ENCODE peak calls at places on chromosomes 7 and 10, in seven cellular contexts. One of them, this sample, is unnamed.

GRCh38 chr7:12893292-12893691 is 205.9 kb downstream of the ARL4A start:
- DNase-seq in cardiac fibroblast: no peak
- DNase-seq in brain microvascular endothelial cell: no peak
- DNase-seq in heart left ventricle: no peak
- DNase-seq in B cell: no peak
- DNase-seq in prostate gland: no peak
- DNase-seq in cardiac muscle cell: no peak
- DNase-seq in this sample: no peak

GRCh38 chr10:69056129-69056528 is 31.8 kb upstream of the SRGN start:
- DNase-seq in brain microvascular endothelial cell: no peak
- DNase-seq in cardiac muscle cell: no peak
- DNase-seq in heart left ventricle: peak; percentile 56
- DNase-seq in B cell: no peak
- DNase-seq in prostate gland: no peak
- DNase-seq in cardiac fibroblast: peak; percentile 38
- DNase-seq in this sample: peak; percentile 53

GRCh38 chr7:124171068-124171467 is 138.2 kb upstream of the TMEM229A start:
- DNase-seq in cardiac fibroblast: peak; percentile 21
- DNase-seq in brain microvascular endothelial cell: peak; percentile 7
- DNase-seq in cardiac muscle cell: peak; percentile 53
- DNase-seq in B cell: no peak
- DNase-seq in prostate gland: no peak
- DNase-seq in heart left ventricle: no peak
- DNase-seq in this sample: no peak

GRCh38 chr10:70664702-70665195 is 7.6 kb upstream of the ADAMTS14 start:
- DNase-seq in B cell: no peak
- DNase-seq in cardiac muscle cell: no peak
- DNase-seq in heart left ventricle: peak; percentile 54
- DNase-seq in cardiac fibroblast: peak; percentile 92
- DNase-seq in brain microvascular endothelial cell: peak; percentile 99
- DNase-seq in prostate gland: no peak
- DNase-seq in this sample: no peak

GRCh38 chr7:29005829-29006228 is 47.7 kb upstream of the TRIL start:
- DNase-seq in B cell: no peak
- DNase-seq in cardiac fibroblast: peak; percentile 31
- DNase-seq in brain microvascular endothelial cell: peak; percentile 22
- DNase-seq in prostate gland: no peak
- DNase-seq in cardiac muscle cell: no peak
- DNase-seq in heart left ventricle: no peak
- DNase-seq in this sample: no peak

GRCh38 chr7:138352570-138353461 is 107.2 kb upstream of the TRIM24 start:
- DNase-seq in brain microvascular endothelial cell: peak; percentile 49
- DNase-seq in heart left ventricle: no peak
- DNase-seq in B cell: no peak
- DNase-seq in prostate gland: no peak
- DNase-seq in cardiac fibroblast: peak; percentile 62
- DNase-seq in cardiac muscle cell: no peak
- DNase-seq in this sample: no peak

GRCh38 chr10:128747556-128748335 is 621.5 kb upstream of the MKI67 start:
- DNase-seq in cardiac muscle cell: no peak
- DNase-seq in heart left ventricle: no peak
- DNase-seq in brain microvascular endothelial cell: no peak
- DNase-seq in prostate gland: no peak
- DNase-seq in B cell: no peak
- DNase-seq in cardiac fibroblast: no peak
- DNase-seq in this sample: no peak

GRCh38 chr10:23884671-23885070 is 324.3 kb upstream of the KIAA1217 start:
- DNase-seq in prostate gland: no peak
- DNase-seq in heart left ventricle: no peak
- DNase-seq in cardiac muscle cell: no peak
- DNase-seq in brain microvascular endothelial cell: no peak
- DNase-seq in cardiac fibroblast: no peak
- DNase-seq in B cell: no peak
- DNase-seq in this sample: no peak

GRCh38 chr7:83347836-83348482 is 185.3 kb upstream of the PCLO start:
- DNase-seq in cardiac muscle cell: peak; percentile 50
- DNase-seq in B cell: no peak
- DNase-seq in cardiac fibroblast: peak; percentile 65
- DNase-seq in heart left ventricle: no peak
- DNase-seq in prostate gland: no peak
- DNase-seq in brain microvascular endothelial cell: peak; percentile 83
- DNase-seq in this sample: no peak

GRCh38 chr10:24703700-24704099 is 20.0 kb downstream of the ARHGAP21 start:
- DNase-seq in brain microvascular endothelial cell: no peak
- DNase-seq in B cell: no peak
- DNase-seq in prostate gland: no peak
- DNase-seq in cardiac muscle cell: no peak
- DNase-seq in cardiac fibroblast: no peak
- DNase-seq in heart left ventricle: no peak
- DNase-seq in this sample: no peak

DNA sequence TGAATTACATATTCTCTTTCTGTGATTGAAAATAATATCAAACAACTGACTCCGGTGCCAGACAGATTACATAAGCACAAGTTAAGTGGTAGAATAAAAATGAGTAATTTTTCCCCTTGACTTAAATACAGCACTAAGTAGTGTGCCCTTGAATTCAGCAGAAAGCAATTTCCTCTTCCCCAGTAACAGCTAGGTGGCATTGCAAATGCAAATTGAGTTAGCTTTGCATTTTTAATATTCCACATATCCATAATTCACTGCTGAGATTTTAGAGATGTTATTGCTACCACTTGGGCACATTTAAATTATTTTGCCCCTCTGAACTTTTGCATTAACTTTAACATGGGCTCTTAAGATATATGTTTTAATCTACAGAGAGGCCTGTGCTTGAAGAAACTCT is 89.8 kb upstream of the NPVF start:
- DNase-seq in heart left ventricle: no peak
- DNase-seq in cardiac fibroblast: no peak
- DNase-seq in cardiac muscle cell: no peak
- DNase-seq in B cell: no peak
- DNase-seq in brain microvascular endothelial cell: no peak
- DNase-seq in prostate gland: no peak
- DNase-seq in this sample: no peak
- TF ChIP-seq CTCF in heart left ventricle: no peak
- TF ChIP-seq CTCF in cardiac fibroblast: no peak
- TF ChIP-seq CTCF in cardiac muscle cell: peak; percentile 7
- TF ChIP-seq CTCF in B cell: no peak
- TF ChIP-seq CTCF in brain microvascular endothelial cell: no peak
- TF ChIP-seq CTCF in prostate gland: no peak
- TF ChIP-seq CTCF in this sample: no peak

GRCh38 chr10:86195521-86195920 is 171.1 kb downstream of the GRID1 start:
- DNase-seq in heart left ventricle: no peak
- DNase-seq in prostate gland: no peak
- DNase-seq in brain microvascular endothelial cell: no peak
- DNase-seq in B cell: no peak
- DNase-seq in cardiac muscle cell: no peak
- DNase-seq in cardiac fibroblast: no peak
- DNase-seq in this sample: no peak
- TF ChIP-seq CTCF in heart left ventricle: no peak
- TF ChIP-seq CTCF in prostate gland: no peak
- TF ChIP-seq CTCF in brain microvascular endothelial cell: no peak
- TF ChIP-seq CTCF in B cell: no peak
- TF ChIP-seq CTCF in cardiac muscle cell: no peak
- TF ChIP-seq CTCF in cardiac fibroblast: no peak
- TF ChIP-seq CTCF in this sample: no peak

DNA sequence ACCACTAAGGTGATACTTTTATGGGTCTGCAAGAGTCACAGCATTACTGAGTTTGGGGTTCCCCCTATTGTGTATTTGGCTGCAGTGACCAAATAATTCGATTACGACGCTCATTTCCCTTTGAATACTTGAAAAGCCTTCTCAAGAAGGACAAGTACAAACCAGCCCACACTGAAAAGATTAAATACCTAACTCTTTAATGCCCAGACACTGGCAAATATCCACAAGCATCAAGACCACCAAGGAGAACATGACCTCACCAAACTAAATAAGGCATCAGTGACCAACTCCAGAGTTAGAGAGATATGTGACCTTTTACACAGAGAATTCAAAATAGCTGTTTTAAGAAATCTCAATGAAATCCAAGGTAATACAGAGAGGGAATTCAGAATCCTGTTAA is 31.8 kb upstream of the SFTPD start:
- DNase-seq in prostate gland: no peak
- DNase-seq in heart left ventricle: no peak
- DNase-seq in brain microvascular endothelial cell: no peak
- DNase-seq in B cell: no peak
- DNase-seq in cardiac muscle cell: no peak
- DNase-seq in cardiac fibroblast: no peak
- DNase-seq in this sample: no peak
- TF ChIP-seq CTCF in prostate gland: no peak
- TF ChIP-seq CTCF in heart left ventricle: no peak
- TF ChIP-seq CTCF in brain microvascular endothelial cell: no peak
- TF ChIP-seq CTCF in B cell: no peak
- TF ChIP-seq CTCF in cardiac muscle cell: no peak
- TF ChIP-seq CTCF in cardiac fibroblast: no peak
- TF ChIP-seq CTCF in this sample: no peak

GRCh38 chr7:114825423-114825951 is 96.4 kb upstream of the MDFIC start:
- DNase-seq in cardiac fibroblast: no peak
- DNase-seq in prostate gland: no peak
- DNase-seq in cardiac muscle cell: no peak
- DNase-seq in B cell: no peak
- DNase-seq in brain microvascular endothelial cell: no peak
- DNase-seq in heart left ventricle: no peak
- DNase-seq in this sample: no peak
- TF ChIP-seq CTCF in cardiac fibroblast: no peak
- TF ChIP-seq CTCF in prostate gland: no peak
- TF ChIP-seq CTCF in cardiac muscle cell: no peak
- TF ChIP-seq CTCF in B cell: no peak
- TF ChIP-seq CTCF in brain microvascular endothelial cell: no peak
- TF ChIP-seq CTCF in heart left ventricle: no peak
- TF ChIP-seq CTCF in this sample: peak; percentile 6